ENCODE peak calls at places on chromosomes 3 and 15, in seven cellular contexts. One of them, this sample, is unnamed.

GRCh38 chr3:138373695-138374094 is 25.3 kb downstream of the MRAS start:
- DNase-seq in cardiac fibroblast: no peak
- DNase-seq in kidney glomerular epithelial cell: no peak
- DNase-seq in stimulated activated CD8-positive, alpha-beta memory T cell treated with anti-CD3 and anti-CD28 coated beads, Interleukin-12 subunit alpha, Interleukin-12 subunit beta, amount 100 ng/mL, for 1 hour: no peak
- DNase-seq in effector CD4-positive, alpha-beta T cell: no peak
- DNase-seq in COR-L47: no peak
- DNase-seq in GDM1: no peak
- DNase-seq in this sample: no peak

GRCh38 chr3:184380627-184381260 is 890 bp downstream of the CHRD start:
- DNase-seq in cardiac fibroblast: no peak
- DNase-seq in kidney glomerular epithelial cell: no peak
- DNase-seq in stimulated activated CD8-positive, alpha-beta memory T cell treated with anti-CD3 and anti-CD28 coated beads, Interleukin-12 subunit alpha, Interleukin-12 subunit beta, amount 100 ng/mL, for 1 hour: no peak
- DNase-seq in effector CD4-positive, alpha-beta T cell: no peak
- DNase-seq in COR-L47: no peak
- DNase-seq in GDM1: no peak
- DNase-seq in this sample: no peak

GRCh38 chr3:104886220-104886995 is 480.3 kb upstream of the ALCAM start:
- DNase-seq in cardiac fibroblast: no peak
- DNase-seq in kidney glomerular epithelial cell: no peak
- DNase-seq in stimulated activated CD8-positive, alpha-beta memory T cell treated with anti-CD3 and anti-CD28 coated beads, Interleukin-12 subunit alpha, Interleukin-12 subunit beta, amount 100 ng/mL, for 1 hour: no peak
- DNase-seq in effector CD4-positive, alpha-beta T cell: no peak
- DNase-seq in COR-L47: no peak
- DNase-seq in GDM1: no peak
- DNase-seq in this sample: no peak

GRCh38 chr3:70383360-70383831 is 71.0 kb upstream of the MDFIC2 start:
- DNase-seq in cardiac fibroblast: no peak
- DNase-seq in kidney glomerular epithelial cell: no peak
- DNase-seq in stimulated activated CD8-positive, alpha-beta memory T cell treated with anti-CD3 and anti-CD28 coated beads, Interleukin-12 subunit alpha, Interleukin-12 subunit beta, amount 100 ng/mL, for 1 hour: no peak
- DNase-seq in effector CD4-positive, alpha-beta T cell: no peak
- DNase-seq in COR-L47: no peak
- DNase-seq in GDM1: no peak
- DNase-seq in this sample: no peak

GRCh38 chr3:65334045-65334665 is 646.4 kb upstream of the ADAMTS9 start:
- DNase-seq in cardiac fibroblast: peak
- DNase-seq in kidney glomerular epithelial cell: no peak
- DNase-seq in stimulated activated CD8-positive, alpha-beta memory T cell treated with anti-CD3 and anti-CD28 coated beads, Interleukin-12 subunit alpha, Interleukin-12 subunit beta, amount 100 ng/mL, for 1 hour: no peak
- DNase-seq in effector CD4-positive, alpha-beta T cell: no peak
- DNase-seq in COR-L47: no peak
- DNase-seq in GDM1: no peak
- DNase-seq in this sample: no peak

GRCh38 chr15:25742008-25742407 is 121.1 kb downstream of the ATP10A start:
- DNase-seq in cardiac fibroblast: no peak
- DNase-seq in kidney glomerular epithelial cell: no peak
- DNase-seq in stimulated activated CD8-positive, alpha-beta memory T cell treated with anti-CD3 and anti-CD28 coated beads, Interleukin-12 subunit alpha, Interleukin-12 subunit beta, amount 100 ng/mL, for 1 hour: no peak
- DNase-seq in effector CD4-positive, alpha-beta T cell: no peak
- DNase-seq in COR-L47: no peak
- DNase-seq in GDM1: no peak
- DNase-seq in this sample: no peak

GRCh38 chr3:99751649-99752048 is 66.0 kb upstream of the CMSS1 start:
- DNase-seq in cardiac fibroblast: peak
- DNase-seq in kidney glomerular epithelial cell: peak
- DNase-seq in stimulated activated CD8-positive, alpha-beta memory T cell treated with anti-CD3 and anti-CD28 coated beads, Interleukin-12 subunit alpha, Interleukin-12 subunit beta, amount 100 ng/mL, for 1 hour: no peak
- DNase-seq in effector CD4-positive, alpha-beta T cell: no peak
- DNase-seq in COR-L47: no peak
- DNase-seq in GDM1: no peak
- DNase-seq in this sample: peak

GRCh38 chr15:97972366-97972765 is 11.9 kb downstream of the ARRDC4 start:
- DNase-seq in cardiac fibroblast: no peak
- DNase-seq in kidney glomerular epithelial cell: no peak
- DNase-seq in stimulated activated CD8-positive, alpha-beta memory T cell treated with anti-CD3 and anti-CD28 coated beads, Interleukin-12 subunit alpha, Interleukin-12 subunit beta, amount 100 ng/mL, for 1 hour: no peak
- DNase-seq in effector CD4-positive, alpha-beta T cell: no peak
- DNase-seq in COR-L47: no peak
- DNase-seq in GDM1: no peak
- DNase-seq in this sample: no peak

GRCh38 chr3:112117826-112118571 is 15.0 kb downstream of the GCSAM start:
- DNase-seq in cardiac fibroblast: no peak
- DNase-seq in kidney glomerular epithelial cell: no peak
- DNase-seq in stimulated activated CD8-positive, alpha-beta memory T cell treated with anti-CD3 and anti-CD28 coated beads, Interleukin-12 subunit alpha, Interleukin-12 subunit beta, amount 100 ng/mL, for 1 hour: no peak
- DNase-seq in effector CD4-positive, alpha-beta T cell: no peak
- DNase-seq in COR-L47: no peak
- DNase-seq in GDM1: peak
- DNase-seq in this sample: no peak

GRCh38 chr3:28279770-28280169 is 38.4 kb downstream of the CMC1 start:
- DNase-seq in cardiac fibroblast: no peak
- DNase-seq in kidney glomerular epithelial cell: no peak
- DNase-seq in stimulated activated CD8-positive, alpha-beta memory T cell treated with anti-CD3 and anti-CD28 coated beads, Interleukin-12 subunit alpha, Interleukin-12 subunit beta, amount 100 ng/mL, for 1 hour: no peak
- DNase-seq in effector CD4-positive, alpha-beta T cell: no peak
- DNase-seq in COR-L47: no peak
- DNase-seq in GDM1: no peak
- DNase-seq in this sample: no peak

GRCh38 chr3:151750181-151750580 is 16.5 kb downstream of the AADACL2 start:
- DNase-seq in cardiac fibroblast: no peak
- DNase-seq in kidney glomerular epithelial cell: no peak
- DNase-seq in stimulated activated CD8-positive, alpha-beta memory T cell treated with anti-CD3 and anti-CD28 coated beads, Interleukin-12 subunit alpha, Interleukin-12 subunit beta, amount 100 ng/mL, for 1 hour: no peak
- DNase-seq in effector CD4-positive, alpha-beta T cell: no peak
- DNase-seq in COR-L47: no peak
- DNase-seq in GDM1: no peak
- DNase-seq in this sample: no peak

GRCh38 chr3:156899951-156900350 is 73.8 kb downstream of the LEKR1 start:
- DNase-seq in cardiac fibroblast: no peak
- DNase-seq in kidney glomerular epithelial cell: no peak
- DNase-seq in stimulated activated CD8-positive, alpha-beta memory T cell treated with anti-CD3 and anti-CD28 coated beads, Interleukin-12 subunit alpha, Interleukin-12 subunit beta, amount 100 ng/mL, for 1 hour: no peak
- DNase-seq in effector CD4-positive, alpha-beta T cell: no peak
- DNase-seq in COR-L47: no peak
- DNase-seq in GDM1: no peak
- DNase-seq in this sample: no peak

GRCh38 chr3:138325990-138326389 is 3.7 kb downstream of the NME9 start:
- DNase-seq in cardiac fibroblast: no peak
- DNase-seq in kidney glomerular epithelial cell: no peak
- DNase-seq in stimulated activated CD8-positive, alpha-beta memory T cell treated with anti-CD3 and anti-CD28 coated beads, Interleukin-12 subunit alpha, Interleukin-12 subunit beta, amount 100 ng/mL, for 1 hour: no peak
- DNase-seq in effector CD4-positive, alpha-beta T cell: no peak
- DNase-seq in COR-L47: no peak
- DNase-seq in GDM1: no peak
- DNase-seq in this sample: no peak

GRCh38 chr15:77786181-77786890 is 153.6 kb upstream of the LINGO1 start:
- DNase-seq in cardiac fibroblast: no peak
- DNase-seq in kidney glomerular epithelial cell: no peak
- DNase-seq in stimulated activated CD8-positive, alpha-beta memory T cell treated with anti-CD3 and anti-CD28 coated beads, Interleukin-12 subunit alpha, Interleukin-12 subunit beta, amount 100 ng/mL, for 1 hour: no peak
- DNase-seq in effector CD4-positive, alpha-beta T cell: no peak
- DNase-seq in COR-L47: no peak
- DNase-seq in GDM1: no peak
- DNase-seq in this sample: no peak

GRCh38 chr15:35557544-35557943 is 11.6 kb upstream of the DPH6 start:
- DNase-seq in cardiac fibroblast: peak
- DNase-seq in kidney glomerular epithelial cell: peak
- DNase-seq in stimulated activated CD8-positive, alpha-beta memory T cell treated with anti-CD3 and anti-CD28 coated beads, Interleukin-12 subunit alpha, Interleukin-12 subunit beta, amount 100 ng/mL, for 1 hour: no peak
- DNase-seq in effector CD4-positive, alpha-beta T cell: no peak
- DNase-seq in COR-L47: no peak
- DNase-seq in GDM1: no peak
- DNase-seq in this sample: peak

GRCh38 chr15:95551580-95551979 is 778.9 kb upstream of the NR2F2 start:
- DNase-seq in cardiac fibroblast: no peak
- DNase-seq in kidney glomerular epithelial cell: no peak
- DNase-seq in stimulated activated CD8-positive, alpha-beta memory T cell treated with anti-CD3 and anti-CD28 coated beads, Interleukin-12 subunit alpha, Interleukin-12 subunit beta, amount 100 ng/mL, for 1 hour: no peak
- DNase-seq in effector CD4-positive, alpha-beta T cell: no peak
- DNase-seq in COR-L47: no peak
- DNase-seq in GDM1: no peak
- DNase-seq in this sample: no peak

GRCh38 chr3:148606979-148607378 is 90.7 kb upstream of the AGTR1 start:
- DNase-seq in cardiac fibroblast: peak
- DNase-seq in kidney glomerular epithelial cell: no peak
- DNase-seq in stimulated activated CD8-positive, alpha-beta memory T cell treated with anti-CD3 and anti-CD28 coated beads, Interleukin-12 subunit alpha, Interleukin-12 subunit beta, amount 100 ng/mL, for 1 hour: no peak
- DNase-seq in effector CD4-positive, alpha-beta T cell: no peak
- DNase-seq in COR-L47: no peak
- DNase-seq in GDM1: no peak
- DNase-seq in this sample: no peak

GRCh38 chr3:160140756-160141155 is 84.5 kb upstream of the C3orf80 start:
- DNase-seq in cardiac fibroblast: no peak
- DNase-seq in kidney glomerular epithelial cell: no peak
- DNase-seq in stimulated activated CD8-positive, alpha-beta memory T cell treated with anti-CD3 and anti-CD28 coated beads, Interleukin-12 subunit alpha, Interleukin-12 subunit beta, amount 100 ng/mL, for 1 hour: no peak
- DNase-seq in effector CD4-positive, alpha-beta T cell: no peak
- DNase-seq in COR-L47: no peak
- DNase-seq in GDM1: no peak
- DNase-seq in this sample: no peak

GRCh38 chr15:67379530-67379929 is 124.9 kb downstream of the IQCH start:
- DNase-seq in cardiac fibroblast: no peak
- DNase-seq in kidney glomerular epithelial cell: no peak
- DNase-seq in stimulated activated CD8-positive, alpha-beta memory T cell treated with anti-CD3 and anti-CD28 coated beads, Interleukin-12 subunit alpha, Interleukin-12 subunit beta, amount 100 ng/mL, for 1 hour: no peak
- DNase-seq in effector CD4-positive, alpha-beta T cell: no peak
- DNase-seq in COR-L47: no peak
- DNase-seq in GDM1: no peak
- DNase-seq in this sample: no peak

GRCh38 chr3:151971194-151971771 is 97.8 kb downstream of the SUCNR1 start:
- DNase-seq in cardiac fibroblast: no peak
- DNase-seq in kidney glomerular epithelial cell: no peak
- DNase-seq in stimulated activated CD8-positive, alpha-beta memory T cell treated with anti-CD3 and anti-CD28 coated beads, Interleukin-12 subunit alpha, Interleukin-12 subunit beta, amount 100 ng/mL, for 1 hour: no peak
- DNase-seq in effector CD4-positive, alpha-beta T cell: no peak
- DNase-seq in COR-L47: no peak
- DNase-seq in GDM1: no peak
- DNase-seq in this sample: no peak

GRCh38 chr3:155037508-155038202 is 42.5 kb upstream of the MME start:
- DNase-seq in cardiac fibroblast: no peak
- DNase-seq in kidney glomerular epithelial cell: no peak
- DNase-seq in stimulated activated CD8-positive, alpha-beta memory T cell treated with anti-CD3 and anti-CD28 coated beads, Interleukin-12 subunit alpha, Interleukin-12 subunit beta, amount 100 ng/mL, for 1 hour: no peak
- DNase-seq in effector CD4-positive, alpha-beta T cell: no peak
- DNase-seq in COR-L47: no peak
- DNase-seq in GDM1: no peak
- DNase-seq in this sample: no peak

GRCh38 chr15:64148581-64148980 is 3.0 kb upstream of the SNX22 start:
- DNase-seq in cardiac fibroblast: no peak
- DNase-seq in kidney glomerular epithelial cell: no peak
- DNase-seq in stimulated activated CD8-positive, alpha-beta memory T cell treated with anti-CD3 and anti-CD28 coated beads, Interleukin-12 subunit alpha, Interleukin-12 subunit beta, amount 100 ng/mL, for 1 hour: no peak
- DNase-seq in effector CD4-positive, alpha-beta T cell: no peak
- DNase-seq in COR-L47: no peak
- DNase-seq in GDM1: no peak
- DNase-seq in this sample: no peak

GRCh38 chr3:188581791-188582190 is 427.8 kb downstream of the LPP start:
- DNase-seq in cardiac fibroblast: no peak
- DNase-seq in kidney glomerular epithelial cell: no peak
- DNase-seq in stimulated activated CD8-positive, alpha-beta memory T cell treated with anti-CD3 and anti-CD28 coated beads, Interleukin-12 subunit alpha, Interleukin-12 subunit beta, amount 100 ng/mL, for 1 hour: no peak
- DNase-seq in effector CD4-positive, alpha-beta T cell: no peak
- DNase-seq in COR-L47: no peak
- DNase-seq in GDM1: no peak
- DNase-seq in this sample: no peak

GRCh38 chr3:30694668-30695067 is 88.3 kb downstream of the TGFBR2 start:
- DNase-seq in cardiac fibroblast: no peak
- DNase-seq in kidney glomerular epithelial cell: no peak
- DNase-seq in stimulated activated CD8-positive, alpha-beta memory T cell treated with anti-CD3 and anti-CD28 coated beads, Interleukin-12 subunit alpha, Interleukin-12 subunit beta, amount 100 ng/mL, for 1 hour: no peak
- DNase-seq in effector CD4-positive, alpha-beta T cell: no peak
- DNase-seq in COR-L47: no peak
- DNase-seq in GDM1: no peak
- DNase-seq in this sample: no peak

GRCh38 chr3:102180291-102180931 is 254.4 kb upstream of the ZPLD1 start:
- DNase-seq in cardiac fibroblast: peak
- DNase-seq in kidney glomerular epithelial cell: peak
- DNase-seq in stimulated activated CD8-positive, alpha-beta memory T cell treated with anti-CD3 and anti-CD28 coated beads, Interleukin-12 subunit alpha, Interleukin-12 subunit beta, amount 100 ng/mL, for 1 hour: no peak
- DNase-seq in effector CD4-positive, alpha-beta T cell: no peak
- DNase-seq in COR-L47: no peak
- DNase-seq in GDM1: peak
- DNase-seq in this sample: peak

GRCh38 chr3:143070977-143071551 is 48.5 kb upstream of the CHST2 start:
- DNase-seq in cardiac fibroblast: peak
- DNase-seq in kidney glomerular epithelial cell: peak
- DNase-seq in stimulated activated CD8-positive, alpha-beta memory T cell treated with anti-CD3 and anti-CD28 coated beads, Interleukin-12 subunit alpha, Interleukin-12 subunit beta, amount 100 ng/mL, for 1 hour: no peak
- DNase-seq in effector CD4-positive, alpha-beta T cell: no peak
- DNase-seq in COR-L47: no peak
- DNase-seq in GDM1: no peak
- DNase-seq in this sample: peak

GRCh38 chr3:179068779-179069530 is 2.7 kb downstream of the ZMAT3 start:
- DNase-seq in cardiac fibroblast: peak
- DNase-seq in kidney glomerular epithelial cell: peak
- DNase-seq in stimulated activated CD8-positive, alpha-beta memory T cell treated with anti-CD3 and anti-CD28 coated beads, Interleukin-12 subunit alpha, Interleukin-12 subunit beta, amount 100 ng/mL, for 1 hour: no peak
- DNase-seq in effector CD4-positive, alpha-beta T cell: peak
- DNase-seq in COR-L47: peak
- DNase-seq in GDM1: no peak
- DNase-seq in this sample: no peak

GRCh38 chr3:132342183-132342582 is 25.0 kb downstream of the ACP3 start:
- DNase-seq in cardiac fibroblast: peak
- DNase-seq in kidney glomerular epithelial cell: no peak
- DNase-seq in stimulated activated CD8-positive, alpha-beta memory T cell treated with anti-CD3 and anti-CD28 coated beads, Interleukin-12 subunit alpha, Interleukin-12 subunit beta, amount 100 ng/mL, for 1 hour: no peak
- DNase-seq in effector CD4-positive, alpha-beta T cell: no peak
- DNase-seq in COR-L47: no peak
- DNase-seq in GDM1: no peak
- DNase-seq in this sample: no peak

GRCh38 chr3:171446801-171447578 is 13.2 kb downstream of the TNIK start:
- DNase-seq in cardiac fibroblast: no peak
- DNase-seq in kidney glomerular epithelial cell: peak
- DNase-seq in stimulated activated CD8-positive, alpha-beta memory T cell treated with anti-CD3 and anti-CD28 coated beads, Interleukin-12 subunit alpha, Interleukin-12 subunit beta, amount 100 ng/mL, for 1 hour: no peak
- DNase-seq in effector CD4-positive, alpha-beta T cell: no peak
- DNase-seq in COR-L47: no peak
- DNase-seq in GDM1: no peak
- DNase-seq in this sample: no peak

GRCh38 chr3:146747051-146747450 is 141.9 kb upstream of the PLSCR5 start:
- DNase-seq in cardiac fibroblast: no peak
- DNase-seq in kidney glomerular epithelial cell: no peak
- DNase-seq in stimulated activated CD8-positive, alpha-beta memory T cell treated with anti-CD3 and anti-CD28 coated beads, Interleukin-12 subunit alpha, Interleukin-12 subunit beta, amount 100 ng/mL, for 1 hour: no peak
- DNase-seq in effector CD4-positive, alpha-beta T cell: no peak
- DNase-seq in COR-L47: no peak
- DNase-seq in GDM1: no peak
- DNase-seq in this sample: no peak

GRCh38 chr15:70856884-70857546 is 3.1 kb upstream of the LARP6 start:
- DNase-seq in cardiac fibroblast: peak
- DNase-seq in kidney glomerular epithelial cell: peak
- DNase-seq in stimulated activated CD8-positive, alpha-beta memory T cell treated with anti-CD3 and anti-CD28 coated beads, Interleukin-12 subunit alpha, Interleukin-12 subunit beta, amount 100 ng/mL, for 1 hour: no peak
- DNase-seq in effector CD4-positive, alpha-beta T cell: no peak
- DNase-seq in COR-L47: no peak
- DNase-seq in GDM1: no peak
- DNase-seq in this sample: peak

This sample was measured in kidney epithelial cell.